ENCODE peak calls at places on chromosomes 3 and 15, in eight cellular contexts. One of them, this sample, is unnamed.

GRCh38 chr3:126266291-126266840 is 86.0 kb upstream of the ALDH1L1 start:
- DNase-seq in activated T-cell treated with anti-CD3 and anti-CD28 coated beads for 1 hour: no peak
- DNase-seq in MV-4-11: no peak
- DNase-seq in NCI-H2029 treated with DMSO at 0.1 percent for 48 hours: no peak
- DNase-seq in stimulated activated CD8-positive, alpha-beta memory T cell treated with anti-CD3 and anti-CD28 coated beads, Interleukin-7, amount 100 ng/mL, for 1 hour: no peak
- DNase-seq in iris pigment epithelial cell: no peak
- DNase-seq in HTR-8/SVneo: no peak
- DNase-seq in endothelial cell of umbilical vein: no peak
- DNase-seq in this sample: no peak

GRCh38 chr3:166283856-166284255 is 446.6 kb upstream of the BCHE start:
- DNase-seq in activated T-cell treated with anti-CD3 and anti-CD28 coated beads for 1 hour: no peak
- DNase-seq in MV-4-11: no peak
- DNase-seq in NCI-H2029 treated with DMSO at 0.1 percent for 48 hours: no peak
- DNase-seq in stimulated activated CD8-positive, alpha-beta memory T cell treated with anti-CD3 and anti-CD28 coated beads, Interleukin-7, amount 100 ng/mL, for 1 hour: no peak
- DNase-seq in iris pigment epithelial cell: peak; percentile 88
- DNase-seq in HTR-8/SVneo: no peak
- DNase-seq in endothelial cell of umbilical vein: peak; percentile 85
- DNase-seq in this sample: no peak

GRCh38 chr15:69000091-69000490 is 14.4 kb upstream of the NOX5 start:
- DNase-seq in activated T-cell treated with anti-CD3 and anti-CD28 coated beads for 1 hour: no peak
- DNase-seq in MV-4-11: no peak
- DNase-seq in NCI-H2029 treated with DMSO at 0.1 percent for 48 hours: no peak
- DNase-seq in stimulated activated CD8-positive, alpha-beta memory T cell treated with anti-CD3 and anti-CD28 coated beads, Interleukin-7, amount 100 ng/mL, for 1 hour: no peak
- DNase-seq in iris pigment epithelial cell: no peak
- DNase-seq in HTR-8/SVneo: no peak
- DNase-seq in endothelial cell of umbilical vein: no peak
- DNase-seq in this sample: no peak

GRCh38 chr3:183468424-183468823 is 40.0 kb upstream of the MCF2L2 start:
- DNase-seq in activated T-cell treated with anti-CD3 and anti-CD28 coated beads for 1 hour: no peak
- DNase-seq in MV-4-11: peak; percentile 55
- DNase-seq in NCI-H2029 treated with DMSO at 0.1 percent for 48 hours: peak; percentile 7
- DNase-seq in stimulated activated CD8-positive, alpha-beta memory T cell treated with anti-CD3 and anti-CD28 coated beads, Interleukin-7, amount 100 ng/mL, for 1 hour: no peak
- DNase-seq in iris pigment epithelial cell: no peak
- DNase-seq in HTR-8/SVneo: no peak
- DNase-seq in endothelial cell of umbilical vein: no peak
- DNase-seq in this sample: no peak

GRCh38 chr3:80688814-80689213 is 921.0 kb upstream of the ROBO1 start:
- DNase-seq in activated T-cell treated with anti-CD3 and anti-CD28 coated beads for 1 hour: no peak
- DNase-seq in MV-4-11: no peak
- DNase-seq in NCI-H2029 treated with DMSO at 0.1 percent for 48 hours: no peak
- DNase-seq in stimulated activated CD8-positive, alpha-beta memory T cell treated with anti-CD3 and anti-CD28 coated beads, Interleukin-7, amount 100 ng/mL, for 1 hour: no peak
- DNase-seq in iris pigment epithelial cell: peak; percentile 57
- DNase-seq in HTR-8/SVneo: peak; percentile 2
- DNase-seq in endothelial cell of umbilical vein: peak; percentile 65
- DNase-seq in this sample: no peak

GRCh38 chr3:51332156-51332555 is 52.9 kb upstream of the MANF start:
- DNase-seq in activated T-cell treated with anti-CD3 and anti-CD28 coated beads for 1 hour: no peak
- DNase-seq in MV-4-11: no peak
- DNase-seq in NCI-H2029 treated with DMSO at 0.1 percent for 48 hours: no peak
- DNase-seq in stimulated activated CD8-positive, alpha-beta memory T cell treated with anti-CD3 and anti-CD28 coated beads, Interleukin-7, amount 100 ng/mL, for 1 hour: no peak
- DNase-seq in iris pigment epithelial cell: no peak
- DNase-seq in HTR-8/SVneo: no peak
- DNase-seq in endothelial cell of umbilical vein: no peak
- DNase-seq in this sample: no peak

GRCh38 chr3:179189764-179190163 is 41.6 kb downstream of the PIK3CA start:
- DNase-seq in activated T-cell treated with anti-CD3 and anti-CD28 coated beads for 1 hour: no peak
- DNase-seq in MV-4-11: no peak
- DNase-seq in NCI-H2029 treated with DMSO at 0.1 percent for 48 hours: no peak
- DNase-seq in stimulated activated CD8-positive, alpha-beta memory T cell treated with anti-CD3 and anti-CD28 coated beads, Interleukin-7, amount 100 ng/mL, for 1 hour: no peak
- DNase-seq in iris pigment epithelial cell: peak; percentile 83
- DNase-seq in HTR-8/SVneo: no peak
- DNase-seq in endothelial cell of umbilical vein: peak; percentile 45
- DNase-seq in this sample: no peak

GRCh38 chr3:45367451-45367850 is 20.9 kb upstream of the LARS2 start:
- DNase-seq in activated T-cell treated with anti-CD3 and anti-CD28 coated beads for 1 hour: no peak
- DNase-seq in MV-4-11: peak; percentile 83
- DNase-seq in NCI-H2029 treated with DMSO at 0.1 percent for 48 hours: no peak
- DNase-seq in stimulated activated CD8-positive, alpha-beta memory T cell treated with anti-CD3 and anti-CD28 coated beads, Interleukin-7, amount 100 ng/mL, for 1 hour: no peak
- DNase-seq in iris pigment epithelial cell: peak; percentile 84
- DNase-seq in HTR-8/SVneo: no peak
- DNase-seq in endothelial cell of umbilical vein: no peak
- DNase-seq in this sample: no peak

GRCh38 chr15:50424066-50424890 is at the start of gene USP8:
- DNase-seq in activated T-cell treated with anti-CD3 and anti-CD28 coated beads for 1 hour: peak; percentile 90
- DNase-seq in MV-4-11: peak; percentile 97
- DNase-seq in NCI-H2029 treated with DMSO at 0.1 percent for 48 hours: peak; percentile 63
- DNase-seq in stimulated activated CD8-positive, alpha-beta memory T cell treated with anti-CD3 and anti-CD28 coated beads, Interleukin-7, amount 100 ng/mL, for 1 hour: peak; percentile 85
- DNase-seq in iris pigment epithelial cell: peak; percentile 98
- DNase-seq in HTR-8/SVneo: peak; percentile 93
- DNase-seq in endothelial cell of umbilical vein: peak; percentile 96
- DNase-seq in this sample: peak; percentile 91

GRCh38 chr3:148372476-148372875 is 325.2 kb upstream of the AGTR1 start:
- DNase-seq in activated T-cell treated with anti-CD3 and anti-CD28 coated beads for 1 hour: no peak
- DNase-seq in MV-4-11: no peak
- DNase-seq in NCI-H2029 treated with DMSO at 0.1 percent for 48 hours: no peak
- DNase-seq in stimulated activated CD8-positive, alpha-beta memory T cell treated with anti-CD3 and anti-CD28 coated beads, Interleukin-7, amount 100 ng/mL, for 1 hour: no peak
- DNase-seq in iris pigment epithelial cell: peak; percentile 4
- DNase-seq in HTR-8/SVneo: no peak
- DNase-seq in endothelial cell of umbilical vein: no peak
- DNase-seq in this sample: no peak

GRCh38 chr15:62928996-62929350 is 113.6 kb upstream of the TPM1 start:
- DNase-seq in activated T-cell treated with anti-CD3 and anti-CD28 coated beads for 1 hour: no peak
- DNase-seq in MV-4-11: no peak
- DNase-seq in NCI-H2029 treated with DMSO at 0.1 percent for 48 hours: no peak
- DNase-seq in stimulated activated CD8-positive, alpha-beta memory T cell treated with anti-CD3 and anti-CD28 coated beads, Interleukin-7, amount 100 ng/mL, for 1 hour: no peak
- DNase-seq in iris pigment epithelial cell: peak; percentile 92
- DNase-seq in HTR-8/SVneo: peak; percentile 37
- DNase-seq in endothelial cell of umbilical vein: peak; percentile 64
- DNase-seq in this sample: no peak

GRCh38 chr15:38622317-38622716 is 57.7 kb upstream of the RASGRP1 start:
- DNase-seq in activated T-cell treated with anti-CD3 and anti-CD28 coated beads for 1 hour: no peak
- DNase-seq in MV-4-11: no peak
- DNase-seq in NCI-H2029 treated with DMSO at 0.1 percent for 48 hours: no peak
- DNase-seq in stimulated activated CD8-positive, alpha-beta memory T cell treated with anti-CD3 and anti-CD28 coated beads, Interleukin-7, amount 100 ng/mL, for 1 hour: no peak
- DNase-seq in iris pigment epithelial cell: no peak
- DNase-seq in HTR-8/SVneo: no peak
- DNase-seq in endothelial cell of umbilical vein: no peak
- DNase-seq in this sample: no peak

GRCh38 chr3:83902842-83903241 is 1055.9 kb upstream of the CADM2 start:
- DNase-seq in activated T-cell treated with anti-CD3 and anti-CD28 coated beads for 1 hour: no peak
- DNase-seq in MV-4-11: no peak
- DNase-seq in NCI-H2029 treated with DMSO at 0.1 percent for 48 hours: no peak
- DNase-seq in stimulated activated CD8-positive, alpha-beta memory T cell treated with anti-CD3 and anti-CD28 coated beads, Interleukin-7, amount 100 ng/mL, for 1 hour: no peak
- DNase-seq in iris pigment epithelial cell: no peak
- DNase-seq in HTR-8/SVneo: no peak
- DNase-seq in endothelial cell of umbilical vein: no peak
- DNase-seq in this sample: no peak

GRCh38 chr3:126341755-126342150 is 15.5 kb downstream of the KLF15 start:
- DNase-seq in activated T-cell treated with anti-CD3 and anti-CD28 coated beads for 1 hour: no peak
- DNase-seq in MV-4-11: no peak
- DNase-seq in NCI-H2029 treated with DMSO at 0.1 percent for 48 hours: no peak
- DNase-seq in stimulated activated CD8-positive, alpha-beta memory T cell treated with anti-CD3 and anti-CD28 coated beads, Interleukin-7, amount 100 ng/mL, for 1 hour: no peak
- DNase-seq in iris pigment epithelial cell: no peak
- DNase-seq in HTR-8/SVneo: no peak
- DNase-seq in endothelial cell of umbilical vein: no peak
- DNase-seq in this sample: no peak

GRCh38 chr3:143201870-143202269 is 82.3 kb downstream of the CHST2 start:
- DNase-seq in activated T-cell treated with anti-CD3 and anti-CD28 coated beads for 1 hour: no peak
- DNase-seq in MV-4-11: no peak
- DNase-seq in NCI-H2029 treated with DMSO at 0.1 percent for 48 hours: no peak
- DNase-seq in stimulated activated CD8-positive, alpha-beta memory T cell treated with anti-CD3 and anti-CD28 coated beads, Interleukin-7, amount 100 ng/mL, for 1 hour: no peak
- DNase-seq in iris pigment epithelial cell: no peak
- DNase-seq in HTR-8/SVneo: no peak
- DNase-seq in endothelial cell of umbilical vein: no peak
- DNase-seq in this sample: no peak

GRCh38 chr3:96843505-96844203 is 29.3 kb downstream of the EPHA6 start:
- DNase-seq in activated T-cell treated with anti-CD3 and anti-CD28 coated beads for 1 hour: no peak
- DNase-seq in MV-4-11: no peak
- DNase-seq in NCI-H2029 treated with DMSO at 0.1 percent for 48 hours: no peak
- DNase-seq in stimulated activated CD8-positive, alpha-beta memory T cell treated with anti-CD3 and anti-CD28 coated beads, Interleukin-7, amount 100 ng/mL, for 1 hour: no peak
- DNase-seq in iris pigment epithelial cell: no peak
- DNase-seq in HTR-8/SVneo: no peak
- DNase-seq in endothelial cell of umbilical vein: no peak
- DNase-seq in this sample: no peak

GRCh38 chr3:122577409-122578028 is at the start of gene PARP15:
- DNase-seq in activated T-cell treated with anti-CD3 and anti-CD28 coated beads for 1 hour: peak; percentile 21
- DNase-seq in MV-4-11: peak; percentile 27
- DNase-seq in NCI-H2029 treated with DMSO at 0.1 percent for 48 hours: no peak
- DNase-seq in stimulated activated CD8-positive, alpha-beta memory T cell treated with anti-CD3 and anti-CD28 coated beads, Interleukin-7, amount 100 ng/mL, for 1 hour: no peak
- DNase-seq in iris pigment epithelial cell: no peak
- DNase-seq in HTR-8/SVneo: no peak
- DNase-seq in endothelial cell of umbilical vein: peak; percentile 24
- DNase-seq in this sample: no peak

GRCh38 chr3:146589899-146590508 is 15.1 kb downstream of the PLSCR5 start:
- DNase-seq in activated T-cell treated with anti-CD3 and anti-CD28 coated beads for 1 hour: no peak
- DNase-seq in MV-4-11: peak; percentile 7
- DNase-seq in NCI-H2029 treated with DMSO at 0.1 percent for 48 hours: no peak
- DNase-seq in stimulated activated CD8-positive, alpha-beta memory T cell treated with anti-CD3 and anti-CD28 coated beads, Interleukin-7, amount 100 ng/mL, for 1 hour: no peak
- DNase-seq in iris pigment epithelial cell: peak; percentile 59
- DNase-seq in HTR-8/SVneo: peak; percentile 25
- DNase-seq in endothelial cell of umbilical vein: peak; percentile 67
- DNase-seq in this sample: no peak